ENCODE peak calls at places on chromosome 3, in six cellular contexts. One of them, this sample, is unnamed.

GRCh38 chr3:15081960-15082664 is 16.8 kb downstream of the RBSN start:
- DNase-seq in aorta: peak; percentile 53
- DNase-seq in stimulated activated CD8-positive, alpha-beta memory T cell treated with anti-CD3 and anti-CD28 coated beads, Interleukin-12 subunit alpha, Interleukin-12 subunit beta, amount 100 ng/mL, for 4 hours: no peak
- DNase-seq in GM19239: no peak
- DNase-seq in activated CD4-positive, alpha-beta T cell treated with anti-CD3 and anti-CD28 coated beads, Interleukin-2, amount 10 ng/mL, durations not matched to agents 7 days and 5 days: no peak
- DNase-seq in NCI-H1092 treated with DMSO at 0.1 percent for 48 hours: no peak
- DNase-seq in this sample: no peak

GRCh38 chr3:125261031-125261430 is 48.5 kb upstream of the SLC12A8 start:
- DNase-seq in NCI-H1092 treated with DMSO at 0.1 percent for 48 hours: peak; percentile 66
- DNase-seq in aorta: no peak
- DNase-seq in GM19239: no peak
- DNase-seq in activated CD4-positive, alpha-beta T cell treated with anti-CD3 and anti-CD28 coated beads, Interleukin-2, amount 10 ng/mL, durations not matched to agents 7 days and 5 days: no peak
- DNase-seq in stimulated activated CD8-positive, alpha-beta memory T cell treated with anti-CD3 and anti-CD28 coated beads, Interleukin-12 subunit alpha, Interleukin-12 subunit beta, amount 100 ng/mL, for 4 hours: no peak
- DNase-seq in this sample: no peak

GRCh38 chr3:189652042-189652441 is 20.9 kb downstream of the TP63 start:
- DNase-seq in stimulated activated CD8-positive, alpha-beta memory T cell treated with anti-CD3 and anti-CD28 coated beads, Interleukin-12 subunit alpha, Interleukin-12 subunit beta, amount 100 ng/mL, for 4 hours: no peak
- DNase-seq in activated CD4-positive, alpha-beta T cell treated with anti-CD3 and anti-CD28 coated beads, Interleukin-2, amount 10 ng/mL, durations not matched to agents 7 days and 5 days: no peak
- DNase-seq in GM19239: no peak
- DNase-seq in aorta: no peak
- DNase-seq in NCI-H1092 treated with DMSO at 0.1 percent for 48 hours: no peak
- DNase-seq in this sample: no peak

GRCh38 chr3:72465853-72466252 is 382.4 kb downstream of the SHQ1 start:
- DNase-seq in aorta: no peak
- DNase-seq in stimulated activated CD8-positive, alpha-beta memory T cell treated with anti-CD3 and anti-CD28 coated beads, Interleukin-12 subunit alpha, Interleukin-12 subunit beta, amount 100 ng/mL, for 4 hours: no peak
- DNase-seq in activated CD4-positive, alpha-beta T cell treated with anti-CD3 and anti-CD28 coated beads, Interleukin-2, amount 10 ng/mL, durations not matched to agents 7 days and 5 days: no peak
- DNase-seq in GM19239: no peak
- DNase-seq in NCI-H1092 treated with DMSO at 0.1 percent for 48 hours: no peak
- DNase-seq in this sample: no peak

GRCh38 chr3:122318620-122319019 is 6.4 kb upstream of the CSTA start:
- DNase-seq in GM19239: no peak
- DNase-seq in stimulated activated CD8-positive, alpha-beta memory T cell treated with anti-CD3 and anti-CD28 coated beads, Interleukin-12 subunit alpha, Interleukin-12 subunit beta, amount 100 ng/mL, for 4 hours: no peak
- DNase-seq in aorta: no peak
- DNase-seq in NCI-H1092 treated with DMSO at 0.1 percent for 48 hours: no peak
- DNase-seq in activated CD4-positive, alpha-beta T cell treated with anti-CD3 and anti-CD28 coated beads, Interleukin-2, amount 10 ng/mL, durations not matched to agents 7 days and 5 days: no peak
- DNase-seq in this sample: no peak

GRCh38 chr3:12894629-12895028 is 53.3 kb upstream of the RPL32 start:
- DNase-seq in GM19239: no peak
- DNase-seq in NCI-H1092 treated with DMSO at 0.1 percent for 48 hours: no peak
- DNase-seq in stimulated activated CD8-positive, alpha-beta memory T cell treated with anti-CD3 and anti-CD28 coated beads, Interleukin-12 subunit alpha, Interleukin-12 subunit beta, amount 100 ng/mL, for 4 hours: no peak
- DNase-seq in activated CD4-positive, alpha-beta T cell treated with anti-CD3 and anti-CD28 coated beads, Interleukin-2, amount 10 ng/mL, durations not matched to agents 7 days and 5 days: no peak
- DNase-seq in aorta: no peak
- DNase-seq in this sample: no peak

GRCh38 chr3:36852071-36852470 is 87.7 kb upstream of the DCLK3 start:
- DNase-seq in NCI-H1092 treated with DMSO at 0.1 percent for 48 hours: no peak
- DNase-seq in activated CD4-positive, alpha-beta T cell treated with anti-CD3 and anti-CD28 coated beads, Interleukin-2, amount 10 ng/mL, durations not matched to agents 7 days and 5 days: no peak
- DNase-seq in GM19239: no peak
- DNase-seq in stimulated activated CD8-positive, alpha-beta memory T cell treated with anti-CD3 and anti-CD28 coated beads, Interleukin-12 subunit alpha, Interleukin-12 subunit beta, amount 100 ng/mL, for 4 hours: no peak
- DNase-seq in aorta: no peak
- DNase-seq in this sample: no peak

GRCh38 chr3:134189848-134190247 is 60.8 kb downstream of the RYK start:
- DNase-seq in aorta: no peak
- DNase-seq in NCI-H1092 treated with DMSO at 0.1 percent for 48 hours: no peak
- DNase-seq in activated CD4-positive, alpha-beta T cell treated with anti-CD3 and anti-CD28 coated beads, Interleukin-2, amount 10 ng/mL, durations not matched to agents 7 days and 5 days: no peak
- DNase-seq in GM19239: no peak
- DNase-seq in stimulated activated CD8-positive, alpha-beta memory T cell treated with anti-CD3 and anti-CD28 coated beads, Interleukin-12 subunit alpha, Interleukin-12 subunit beta, amount 100 ng/mL, for 4 hours: no peak
- DNase-seq in this sample: no peak

GRCh38 chr3:128360705-128361271 is 105.9 kb downstream of the DNAJB8 start:
- DNase-seq in GM19239: no peak
- DNase-seq in NCI-H1092 treated with DMSO at 0.1 percent for 48 hours: no peak
- DNase-seq in activated CD4-positive, alpha-beta T cell treated with anti-CD3 and anti-CD28 coated beads, Interleukin-2, amount 10 ng/mL, durations not matched to agents 7 days and 5 days: no peak
- DNase-seq in aorta: no peak
- DNase-seq in stimulated activated CD8-positive, alpha-beta memory T cell treated with anti-CD3 and anti-CD28 coated beads, Interleukin-12 subunit alpha, Interleukin-12 subunit beta, amount 100 ng/mL, for 4 hours: no peak
- DNase-seq in this sample: no peak

GRCh38 chr3:142118911-142119310 is 30.4 kb downstream of the TFDP2 start:
- DNase-seq in stimulated activated CD8-positive, alpha-beta memory T cell treated with anti-CD3 and anti-CD28 coated beads, Interleukin-12 subunit alpha, Interleukin-12 subunit beta, amount 100 ng/mL, for 4 hours: no peak
- DNase-seq in NCI-H1092 treated with DMSO at 0.1 percent for 48 hours: no peak
- DNase-seq in activated CD4-positive, alpha-beta T cell treated with anti-CD3 and anti-CD28 coated beads, Interleukin-2, amount 10 ng/mL, durations not matched to agents 7 days and 5 days: no peak
- DNase-seq in aorta: no peak
- DNase-seq in GM19239: no peak
- DNase-seq in this sample: no peak

GRCh38 chr3:58059349-58060321 is 51.4 kb downstream of the FLNB start:
- DNase-seq in aorta: no peak
- DNase-seq in GM19239: no peak
- DNase-seq in activated CD4-positive, alpha-beta T cell treated with anti-CD3 and anti-CD28 coated beads, Interleukin-2, amount 10 ng/mL, durations not matched to agents 7 days and 5 days: no peak
- DNase-seq in NCI-H1092 treated with DMSO at 0.1 percent for 48 hours: no peak
- DNase-seq in stimulated activated CD8-positive, alpha-beta memory T cell treated with anti-CD3 and anti-CD28 coated beads, Interleukin-12 subunit alpha, Interleukin-12 subunit beta, amount 100 ng/mL, for 4 hours: no peak
- DNase-seq in this sample: no peak

GRCh38 chr3:129022114-129022994 is 21.2 kb downstream of the EFCC1 start:
- DNase-seq in activated CD4-positive, alpha-beta T cell treated with anti-CD3 and anti-CD28 coated beads, Interleukin-2, amount 10 ng/mL, durations not matched to agents 7 days and 5 days: no peak
- DNase-seq in aorta: peak; percentile 71
- DNase-seq in NCI-H1092 treated with DMSO at 0.1 percent for 48 hours: no peak
- DNase-seq in stimulated activated CD8-positive, alpha-beta memory T cell treated with anti-CD3 and anti-CD28 coated beads, Interleukin-12 subunit alpha, Interleukin-12 subunit beta, amount 100 ng/mL, for 4 hours: no peak
- DNase-seq in GM19239: no peak
- DNase-seq in this sample: no peak

GRCh38 chr3:138051946-138052802 is 42.2 kb downstream of the CLDN18 start:
- DNase-seq in activated CD4-positive, alpha-beta T cell treated with anti-CD3 and anti-CD28 coated beads, Interleukin-2, amount 10 ng/mL, durations not matched to agents 7 days and 5 days: no peak
- DNase-seq in NCI-H1092 treated with DMSO at 0.1 percent for 48 hours: peak; percentile 9
- DNase-seq in GM19239: no peak
- DNase-seq in stimulated activated CD8-positive, alpha-beta memory T cell treated with anti-CD3 and anti-CD28 coated beads, Interleukin-12 subunit alpha, Interleukin-12 subunit beta, amount 100 ng/mL, for 4 hours: no peak
- DNase-seq in aorta: no peak
- DNase-seq in this sample: no peak

GRCh38 chr3:4898454-4899313 is 80.6 kb upstream of the BHLHE40 start:
- DNase-seq in NCI-H1092 treated with DMSO at 0.1 percent for 48 hours: no peak
- DNase-seq in aorta: no peak
- DNase-seq in stimulated activated CD8-positive, alpha-beta memory T cell treated with anti-CD3 and anti-CD28 coated beads, Interleukin-12 subunit alpha, Interleukin-12 subunit beta, amount 100 ng/mL, for 4 hours: no peak
- DNase-seq in GM19239: peak; percentile 26
- DNase-seq in activated CD4-positive, alpha-beta T cell treated with anti-CD3 and anti-CD28 coated beads, Interleukin-2, amount 10 ng/mL, durations not matched to agents 7 days and 5 days: no peak
- DNase-seq in this sample: no peak

GRCh38 chr3:171353423-171353822 is 106.8 kb downstream of the TNIK start:
- DNase-seq in GM19239: no peak
- DNase-seq in stimulated activated CD8-positive, alpha-beta memory T cell treated with anti-CD3 and anti-CD28 coated beads, Interleukin-12 subunit alpha, Interleukin-12 subunit beta, amount 100 ng/mL, for 4 hours: no peak
- DNase-seq in aorta: no peak
- DNase-seq in NCI-H1092 treated with DMSO at 0.1 percent for 48 hours: no peak
- DNase-seq in activated CD4-positive, alpha-beta T cell treated with anti-CD3 and anti-CD28 coated beads, Interleukin-2, amount 10 ng/mL, durations not matched to agents 7 days and 5 days: no peak
- DNase-seq in this sample: no peak

GRCh38 chr3:175951047-175951694 is 1092.0 kb downstream of the NAALADL2 start:
- DNase-seq in aorta: no peak
- DNase-seq in NCI-H1092 treated with DMSO at 0.1 percent for 48 hours: no peak
- DNase-seq in stimulated activated CD8-positive, alpha-beta memory T cell treated with anti-CD3 and anti-CD28 coated beads, Interleukin-12 subunit alpha, Interleukin-12 subunit beta, amount 100 ng/mL, for 4 hours: no peak
- DNase-seq in GM19239: no peak
- DNase-seq in activated CD4-positive, alpha-beta T cell treated with anti-CD3 and anti-CD28 coated beads, Interleukin-2, amount 10 ng/mL, durations not matched to agents 7 days and 5 days: no peak
- DNase-seq in this sample: no peak

GRCh38 chr3:187889601-187890404 is 144.5 kb upstream of the BCL6 start:
- DNase-seq in stimulated activated CD8-positive, alpha-beta memory T cell treated with anti-CD3 and anti-CD28 coated beads, Interleukin-12 subunit alpha, Interleukin-12 subunit beta, amount 100 ng/mL, for 4 hours: no peak
- DNase-seq in aorta: no peak
- DNase-seq in NCI-H1092 treated with DMSO at 0.1 percent for 48 hours: no peak
- DNase-seq in GM19239: no peak
- DNase-seq in activated CD4-positive, alpha-beta T cell treated with anti-CD3 and anti-CD28 coated beads, Interleukin-2, amount 10 ng/mL, durations not matched to agents 7 days and 5 days: no peak
- DNase-seq in this sample: no peak

GRCh38 chr3:193040836-193041672 is 123.4 kb upstream of the MB21D2 start:
- DNase-seq in NCI-H1092 treated with DMSO at 0.1 percent for 48 hours: peak; percentile 70
- DNase-seq in stimulated activated CD8-positive, alpha-beta memory T cell treated with anti-CD3 and anti-CD28 coated beads, Interleukin-12 subunit alpha, Interleukin-12 subunit beta, amount 100 ng/mL, for 4 hours: no peak
- DNase-seq in GM19239: peak; percentile 15
- DNase-seq in aorta: no peak
- DNase-seq in activated CD4-positive, alpha-beta T cell treated with anti-CD3 and anti-CD28 coated beads, Interleukin-2, amount 10 ng/mL, durations not matched to agents 7 days and 5 days: peak; percentile 22
- DNase-seq in this sample: no peak

GRCh38 chr3:63069780-63070540 is 194.7 kb upstream of the CADPS start:
- DNase-seq in GM19239: no peak
- DNase-seq in activated CD4-positive, alpha-beta T cell treated with anti-CD3 and anti-CD28 coated beads, Interleukin-2, amount 10 ng/mL, durations not matched to agents 7 days and 5 days: no peak
- DNase-seq in aorta: no peak
- DNase-seq in NCI-H1092 treated with DMSO at 0.1 percent for 48 hours: peak; percentile 38
- DNase-seq in stimulated activated CD8-positive, alpha-beta memory T cell treated with anti-CD3 and anti-CD28 coated beads, Interleukin-12 subunit alpha, Interleukin-12 subunit beta, amount 100 ng/mL, for 4 hours: no peak
- DNase-seq in this sample: no peak

GRCh38 chr3:31621314-31621713 is 88.6 kb downstream of the STT3B start:
- DNase-seq in aorta: no peak
- DNase-seq in activated CD4-positive, alpha-beta T cell treated with anti-CD3 and anti-CD28 coated beads, Interleukin-2, amount 10 ng/mL, durations not matched to agents 7 days and 5 days: no peak
- DNase-seq in NCI-H1092 treated with DMSO at 0.1 percent for 48 hours: no peak
- DNase-seq in GM19239: no peak
- DNase-seq in stimulated activated CD8-positive, alpha-beta memory T cell treated with anti-CD3 and anti-CD28 coated beads, Interleukin-12 subunit alpha, Interleukin-12 subunit beta, amount 100 ng/mL, for 4 hours: no peak
- DNase-seq in this sample: no peak

GRCh38 chr3:123733805-123734526 is 149.1 kb upstream of the HACD2 start:
- DNase-seq in NCI-H1092 treated with DMSO at 0.1 percent for 48 hours: no peak
- DNase-seq in aorta: no peak
- DNase-seq in stimulated activated CD8-positive, alpha-beta memory T cell treated with anti-CD3 and anti-CD28 coated beads, Interleukin-12 subunit alpha, Interleukin-12 subunit beta, amount 100 ng/mL, for 4 hours: no peak
- DNase-seq in activated CD4-positive, alpha-beta T cell treated with anti-CD3 and anti-CD28 coated beads, Interleukin-2, amount 10 ng/mL, durations not matched to agents 7 days and 5 days: no peak
- DNase-seq in GM19239: no peak
- DNase-seq in this sample: no peak

GRCh38 chr3:170542704-170543103 is 43.2 kb downstream of the SLC7A14 start:
- DNase-seq in NCI-H1092 treated with DMSO at 0.1 percent for 48 hours: no peak
- DNase-seq in aorta: no peak
- DNase-seq in stimulated activated CD8-positive, alpha-beta memory T cell treated with anti-CD3 and anti-CD28 coated beads, Interleukin-12 subunit alpha, Interleukin-12 subunit beta, amount 100 ng/mL, for 4 hours: no peak
- DNase-seq in GM19239: no peak
- DNase-seq in activated CD4-positive, alpha-beta T cell treated with anti-CD3 and anti-CD28 coated beads, Interleukin-2, amount 10 ng/mL, durations not matched to agents 7 days and 5 days: no peak
- DNase-seq in this sample: no peak

GRCh38 chr3:19702416-19703078 is 231.5 kb downstream of the EFHB start:
- DNase-seq in NCI-H1092 treated with DMSO at 0.1 percent for 48 hours: no peak
- DNase-seq in stimulated activated CD8-positive, alpha-beta memory T cell treated with anti-CD3 and anti-CD28 coated beads, Interleukin-12 subunit alpha, Interleukin-12 subunit beta, amount 100 ng/mL, for 4 hours: no peak
- DNase-seq in aorta: peak; percentile 44
- DNase-seq in GM19239: no peak
- DNase-seq in activated CD4-positive, alpha-beta T cell treated with anti-CD3 and anti-CD28 coated beads, Interleukin-2, amount 10 ng/mL, durations not matched to agents 7 days and 5 days: no peak
- DNase-seq in this sample: no peak

GRCh38 chr3:171844873-171845272 is 1.7 kb downstream of the TMEM212 start:
- DNase-seq in stimulated activated CD8-positive, alpha-beta memory T cell treated with anti-CD3 and anti-CD28 coated beads, Interleukin-12 subunit alpha, Interleukin-12 subunit beta, amount 100 ng/mL, for 4 hours: no peak
- DNase-seq in GM19239: no peak
- DNase-seq in activated CD4-positive, alpha-beta T cell treated with anti-CD3 and anti-CD28 coated beads, Interleukin-2, amount 10 ng/mL, durations not matched to agents 7 days and 5 days: no peak
- DNase-seq in aorta: no peak
- DNase-seq in NCI-H1092 treated with DMSO at 0.1 percent for 48 hours: no peak
- DNase-seq in this sample: no peak

GRCh38 chr3:191627064-191627463 is 166.1 kb downstream of the PYDC2 start:
- DNase-seq in stimulated activated CD8-positive, alpha-beta memory T cell treated with anti-CD3 and anti-CD28 coated beads, Interleukin-12 subunit alpha, Interleukin-12 subunit beta, amount 100 ng/mL, for 4 hours: no peak
- DNase-seq in activated CD4-positive, alpha-beta T cell treated with anti-CD3 and anti-CD28 coated beads, Interleukin-2, amount 10 ng/mL, durations not matched to agents 7 days and 5 days: no peak
- DNase-seq in GM19239: no peak
- DNase-seq in aorta: no peak
- DNase-seq in NCI-H1092 treated with DMSO at 0.1 percent for 48 hours: no peak
- DNase-seq in this sample: no peak

This sample was measured in T-helper 1 cell.